ENCODE peak calls at places on chromosomes 3 and 15, in eight cellular contexts. Y, X, B, S, T, C, D and Q are unnamed samples.

GRCh38 chr15:99014803-99015676 is 7.4 kb upstream of the PGPEP1L start:
- DNase-seq in X (peak; percentile 92), C (no peak), T (peak; percentile 82), Y (peak; percentile 85), B (peak; percentile 64), S (peak; percentile 88), D (peak; percentile 87), Q (peak; percentile 62)

GRCh38 chr3:52481819-52482521 is 13.2 kb upstream of the STAB1 start:
- DNase-seq in T (no peak), D (no peak), Y (peak; percentile 89), S (no peak), X (peak; percentile 67), B (no peak), C (peak; percentile 31), Q (no peak)

GRCh38 chr15:56817266-56817665 is 84.0 kb upstream of the ZNF280D start:
- DNase-seq in B (no peak), T (peak; percentile 34), C (no peak), Y (no peak), X (no peak), S (no peak), D (no peak), Q (no peak)

GRCh38 chr3:72797773-72798543 is 50.3 kb downstream of the SHQ1 start:
- DNase-seq in D (no peak), T (no peak), S (peak; percentile 34), X (peak; percentile 48), C (no peak), B (no peak), Y (no peak), Q (no peak)

GRCh38 chr15:36208868-36209582 is 370.4 kb upstream of the CDIN1 start:
- DNase-seq in B (no peak), X (no peak), T (no peak), D (no peak), C (no peak), S (no peak), Y (no peak), Q (no peak)

GRCh38 chr3:143658869-143659268 is 189.4 kb downstream of the SLC9A9 start:
- DNase-seq in Y (no peak), T (no peak), X (no peak), D (no peak), C (no peak), B (no peak), S (no peak), Q (no peak)

GRCh38 chr15:56913670-56914069 is 4.8 kb upstream of the TCF12 start:
- DNase-seq in C (no peak), T (no peak), Y (no peak), X (no peak), D (no peak), B (no peak), S (no peak), Q (no peak)

GRCh38 chr3:128269131-128269775 is 116.0 kb downstream of the EEFSEC start:
- DNase-seq in B (no peak), X (no peak), Y (no peak), C (no peak), S (no peak), D (no peak), T (no peak), Q (no peak)

GRCh38 chr3:8554725-8555621 is 53.4 kb downstream of the LMCD1 start:
- DNase-seq in X (peak; percentile 72), Y (peak; percentile 16), S (no peak), C (no peak), D (no peak), B (peak; percentile 36), T (no peak), Q (no peak)

GRCh38 chr3:160369784-160370183 is 29.2 kb downstream of the IFT80 start:
- DNase-seq in D (no peak), X (no peak), Y (no peak), S (no peak), T (no peak), C (no peak), B (no peak), Q (no peak)

GRCh38 chr3:172709776-172710708 is 825 bp downstream of the NCEH1 start:
- DNase-seq in S (peak; percentile 37), T (peak; percentile 44), B (peak; percentile 48), D (peak; percentile 44), C (no peak), Y (peak; percentile 23), X (peak; percentile 72), Q (no peak)

GRCh38 chr3:23202203-23202920 is 765 bp upstream of the UBE2E2 start:
- DNase-seq in D (no peak), T (peak; percentile 25), C (peak; percentile 57), X (no peak), B (no peak), Y (peak; percentile 62), S (peak; percentile 34), Q (peak; percentile 17)

GRCh38 chr3:106326941-106327765 is 458.3 kb upstream of the CBLB start:
- DNase-seq in B (no peak), Y (no peak), T (no peak), S (no peak), D (no peak), X (no peak), C (no peak), Q (no peak)

GRCh38 chr15:40594429-40594836 is 384 bp downstream of the KNL1 start:
- DNase-seq in T (peak; percentile 75), C (no peak), D (peak; percentile 48), Y (peak; percentile 71), S (peak; percentile 27), B (no peak), X (peak; percentile 73), Q (peak; percentile 43)

GRCh38 chr3:175226444-175226843 is 367.3 kb downstream of the NAALADL2 start:
- DNase-seq in T (no peak), X (no peak), Y (no peak), D (no peak), C (no peak), B (no peak), S (no peak), Q (no peak)

GRCh38 chr15:73593278-73594074 is 39.7 kb downstream of the NPTN start:
- DNase-seq in B (no peak), T (no peak), Y (no peak), S (peak; percentile 69), C (no peak), X (no peak), D (no peak), Q (no peak)

GRCh38 chr3:69255928-69256327 is 130.0 kb downstream of the FRMD4B start:
- DNase-seq in C (no peak), D (no peak), X (no peak), B (no peak), S (no peak), Y (no peak), T (no peak), Q (no peak)

GRCh38 chr3:106140471-106140870 is 271.7 kb upstream of the CBLB start:
- DNase-seq in B (no peak), X (no peak), C (no peak), T (no peak), Y (no peak), S (no peak), D (no peak), Q (no peak)

GRCh38 chr3:71831599-71831998 is 46.7 kb upstream of the PROK2 start:
- DNase-seq in Y (no peak), D (no peak), X (no peak), S (no peak), B (no peak), T (peak; percentile 62), C (no peak), Q (no peak)

GRCh38 chr15:78236491-78236890 is 2.1 kb upstream of the ACSBG1 start:
- DNase-seq in T (no peak), S (no peak), X (no peak), D (no peak), C (no peak), Y (no peak), B (no peak), Q (no peak)

GRCh38 chr3:146161725-146162047 is 702 bp upstream of the PLOD2 start:
- DNase-seq in B (peak; percentile 74), D (peak; percentile 50), Y (no peak), C (no peak), T (peak; percentile 52), S (peak; percentile 45), X (peak; percentile 56), Q (no peak)

GRCh38 chr15:29312387-29312786 is 42.8 kb upstream of the NSMCE3 start:
- DNase-seq in B (no peak), X (no peak), D (no peak), Y (no peak), C (no peak), T (no peak), S (no peak), Q (no peak)

GRCh38 chr3:139534444-139534812 is 5.1 kb downstream of the RBP1 start:
- DNase-seq in Y (no peak), T (peak; percentile 94), B (peak; percentile 68), D (peak; percentile 62), C (no peak), X (no peak), S (peak; percentile 79), Q (no peak)

GRCh38 chr15:59185725-59186124 is 20.9 kb upstream of the LDHAL6B start:
- DNase-seq in D (no peak), B (no peak), C (no peak), X (no peak), T (no peak), S (no peak), Y (no peak), Q (no peak)
- TF ChIP-seq CTCF in D (no peak), B (no peak), C (no peak), X (no peak), T (no peak), S (no peak), Y (no peak), Q (no peak)

DNA sequence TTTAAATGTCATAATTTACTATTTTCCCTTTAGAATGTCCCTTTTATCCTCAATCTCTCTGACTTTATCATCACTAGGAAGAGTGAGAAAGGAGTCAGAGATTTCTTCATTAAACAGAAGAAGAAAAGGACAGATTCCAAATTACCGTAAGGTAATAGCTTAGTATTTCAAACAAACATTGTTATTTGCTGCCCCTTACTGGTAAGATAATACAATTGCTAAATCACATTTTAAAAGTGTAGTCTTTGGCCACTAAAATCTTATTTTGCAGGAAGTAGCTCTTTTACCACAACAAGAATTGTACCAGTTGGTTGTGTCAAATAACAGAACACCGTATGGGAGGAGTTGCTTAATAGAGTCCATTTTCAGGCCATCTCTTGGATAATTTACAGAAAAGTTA is 53.7 kb downstream of the CGGBP1 start:
- DNase-seq in Y (no peak), S (no peak), B (no peak), X (no peak), T (peak; percentile 47), D (no peak), C (no peak), Q (no peak)
- TF ChIP-seq CTCF in Y (peak; percentile 22), S (no peak), B (peak; percentile 42), X (no peak), T (peak; percentile 46), D (no peak), C (peak; percentile 49), Q (peak; percentile 43)

GRCh38 chr3:196868297-196868661 is 559 bp downstream of the SENP5 start:
- DNase-seq in D (peak; percentile 12), Y (peak; percentile 28), X (no peak), S (peak; percentile 14), C (no peak), T (peak; percentile 22), B (no peak), Q (peak; percentile 24)
- TF ChIP-seq CTCF in D (no peak), Y (no peak), X (no peak), S (no peak), C (no peak), T (no peak), B (no peak), Q (no peak)

DNA sequence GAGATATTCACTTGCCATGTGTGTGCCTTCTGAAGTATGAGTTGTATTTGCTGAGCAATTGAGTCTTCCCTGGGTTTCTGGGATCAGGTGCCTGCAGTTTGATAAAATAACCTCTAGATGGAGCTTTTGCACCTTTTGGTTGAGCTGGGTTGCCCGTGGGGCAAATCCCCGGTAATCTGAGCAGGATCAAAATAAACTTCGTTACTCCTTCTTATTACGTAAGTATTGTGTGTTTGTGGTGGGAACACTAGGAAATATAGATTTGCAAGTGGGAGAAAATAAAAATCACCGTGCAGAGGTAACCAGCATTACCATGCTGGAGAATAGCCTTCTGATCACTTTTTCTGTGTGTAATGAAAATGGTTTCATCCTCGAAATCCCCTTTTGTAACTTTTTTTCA is 277.4 kb upstream of the NR2E3 start:
- DNase-seq in D (peak; percentile 52), S (no peak), B (no peak), Y (peak; percentile 32), T (peak; percentile 74), C (no peak), X (no peak), Q (no peak)
- TF ChIP-seq CTCF in D (peak; percentile 80), S (no peak), B (peak; percentile 15), Y (peak; percentile 75), T (peak; percentile 80), C (no peak), X (peak; percentile 50), Q (peak; percentile 57)